ENCODE peak calls at places on chromosome 18, in five cellular contexts. A, J, C, Z and G are unnamed samples.

GRCh38 chr18:66724664-66725356 is 120.9 kb upstream of the CDH19 start:
- DNase-seq in A (no peak), J (no peak), C (no peak), Z (no peak), G (no peak)

GRCh38 chr18:48109961-48110493 is 179.6 kb upstream of the SMAD2 start:
- DNase-seq in A (no peak), J (no peak), C (no peak), Z (no peak), G (no peak)

GRCh38 chr18:63178526-63178880 is 141.1 kb downstream of the BCL2 start:
- DNase-seq in A (no peak), J (no peak), C (no peak), Z (no peak), G (no peak)

GRCh38 chr18:39105095-39105494 is 1539.5 kb upstream of the CELF4 start:
- DNase-seq in A (no peak), J (no peak), C (no peak), Z (no peak), G (no peak)

GRCh38 chr18:961644-962355 is 57.1 kb downstream of the ADCYAP1 start:
- DNase-seq in A (peak; percentile 46), J (peak; percentile 70), C (peak; percentile 13), Z (no peak), G (peak; percentile 60)

GRCh38 chr18:79250236-79250993 is 145.3 kb upstream of the NFATC1 start:
- DNase-seq in A (no peak), J (no peak), C (no peak), Z (no peak), G (no peak)

GRCh38 chr18:54812885-54813284 is 15.4 kb upstream of the RAB27B start:
- DNase-seq in A (no peak), J (peak; percentile 29), C (no peak), Z (no peak), G (peak; percentile 14)

GRCh38 chr18:24674236-24675004 is 214.0 kb downstream of the HRH4 start:
- DNase-seq in A (no peak), J (peak; percentile 16), C (no peak), Z (no peak), G (no peak)

GRCh38 chr18:3935316-3935715 is 485.3 kb downstream of the TGIF1 start:
- DNase-seq in A (no peak), J (no peak), C (no peak), Z (no peak), G (no peak)

GRCh38 chr18:10140928-10141327 is 227.1 kb downstream of the VAPA start:
- DNase-seq in A (no peak), J (no peak), C (no peak), Z (no peak), G (no peak)

GRCh38 chr18:58578835-58579560 is 49.9 kb downstream of the ALPK2 start:
- DNase-seq in A (no peak), J (peak; percentile 33), C (no peak), Z (no peak), G (no peak)

GRCh38 chr18:8667846-8668245 is 37.5 kb upstream of the MTCL1 start:
- DNase-seq in A (no peak), J (no peak), C (no peak), Z (no peak), G (no peak)

GRCh38 chr18:63971320-63972071 is 1.6 kb downstream of the SERPINB8 start:
- DNase-seq in A (no peak), J (no peak), C (no peak), Z (no peak), G (no peak)

GRCh38 chr18:60485207-60485606 is 112.6 kb upstream of the MC4R start:
- DNase-seq in A (no peak), J (no peak), C (no peak), Z (no peak), G (no peak)

GRCh38 chr18:59042477-59042842 is 97.2 kb upstream of the SEC11C start:
- DNase-seq in A (no peak), J (no peak), C (no peak), Z (no peak), G (no peak)

GRCh38 chr18:5962362-5962761 is 67.0 kb upstream of the TMEM200C start:
- DNase-seq in A (no peak), J (no peak), C (no peak), Z (no peak), G (no peak)

GRCh38 chr18:40473221-40473620 is 1481.8 kb upstream of the PIK3C3 start:
- DNase-seq in A (no peak), J (no peak), C (no peak), Z (no peak), G (no peak)

GRCh38 chr18:59740131-59740530 is 42.9 kb upstream of the CCBE1 start:
- DNase-seq in A (no peak), J (no peak), C (no peak), Z (no peak), G (no peak)

GRCh38 chr18:31741096-31741735 is 19.5 kb downstream of the SLC25A52 start:
- DNase-seq in A (peak; percentile 53), J (peak; percentile 73), C (peak; percentile 43), Z (no peak), G (peak; percentile 62)

GRCh38 chr18:76860411-76860810 is 38.1 kb downstream of the ZNF236 start:
- DNase-seq in A (no peak), J (no peak), C (no peak), Z (no peak), G (no peak)

GRCh38 chr18:70559446-70559845 is 270.6 kb downstream of the SOCS6 start:
- DNase-seq in A (no peak), J (no peak), C (no peak), Z (no peak), G (no peak)

GRCh38 chr18:43800584-43800983 is 523.3 kb upstream of the SYT4 start:
- DNase-seq in A (no peak), J (no peak), C (no peak), Z (no peak), G (no peak)

GRCh38 chr18:31303771-31304170 is 14.2 kb upstream of the DSG1 start:
- DNase-seq in A (no peak), J (no peak), C (no peak), Z (no peak), G (no peak)

GRCh38 chr18:49006641-49007136 is 55.9 kb upstream of the SMAD7 start:
- DNase-seq in A (no peak), J (no peak), C (no peak), Z (no peak), G (no peak)

GRCh38 chr18:25062720-25063119 is 289.2 kb downstream of the ZNF521 start:
- DNase-seq in A (no peak), J (no peak), C (no peak), Z (no peak), G (no peak)

GRCh38 chr18:11955299-11956029 is 25.8 kb upstream of the IMPA2 start:
- DNase-seq in A (no peak), J (peak; percentile 9), C (no peak), Z (no peak), G (no peak)

GRCh38 chr18:5294113-5294617 is 1.4 kb downstream of the ZBTB14 start:
- DNase-seq in A (peak; percentile 37), J (peak; percentile 79), C (no peak), Z (no peak), G (peak; percentile 80)

GRCh38 chr18:49162226-49162848 is 211.6 kb upstream of the SMAD7 start:
- DNase-seq in A (no peak), J (no peak), C (no peak), Z (no peak), G (no peak)

GRCh38 chr18:75247601-75248421 is 37.2 kb downstream of the TSHZ1 start:
- DNase-seq in A (no peak), J (no peak), C (no peak), Z (no peak), G (no peak)

GRCh38 chr18:59383831-59384230 is 24.8 kb upstream of the LMAN1 start:
- DNase-seq in A (no peak), J (no peak), C (no peak), Z (no peak), G (no peak)

GRCh38 chr18:75544051-75544481 is 116.6 kb upstream of the SMIM21 start:
- DNase-seq in A (no peak), J (no peak), C (no peak), Z (no peak), G (no peak)

GRCh38 chr18:8609711-8610441 is 639 bp downstream of the RAB12 start:
- DNase-seq in A (peak; percentile 3), J (peak; percentile 41), C (no peak), Z (no peak), G (peak; percentile 24)

GRCh38 chr18:76687271-76688006 is 134.9 kb upstream of the ZNF236 start:
- DNase-seq in A (no peak), J (peak; percentile 31), C (no peak), Z (no peak), G (peak; percentile 48)